ENCODE peak calls at places on chromosomes 1 and 21, in four cellular contexts. G is HL-60, L is WTC11, K is GM10248. B is an unnamed sample.

GRCh38 chr1:203888807-203889251 is 27.4 kb downstream of the SNRPE start:
- DNase-seq in G (no peak), L (no peak), K (no peak), B (no peak)

GRCh38 chr1:31152181-31152768 is 86.8 kb upstream of the PUM1 start:
- DNase-seq in G (no peak), L (no peak), K (no peak), B (no peak)

GRCh38 chr1:234078143-234078542 is 173.7 kb downstream of the SLC35F3 start:
- DNase-seq in G (no peak), L (no peak), K (no peak), B (no peak)

GRCh38 chr1:244053831-244054230 is 2.7 kb downstream of the ZBTB18 start:
- DNase-seq in G (no peak), L (no peak), K (no peak), B (no peak)

GRCh38 chr1:102836991-102837390 is 271.3 kb downstream of the COL11A1 start:
- DNase-seq in G (no peak), L (no peak), K (no peak), B (no peak)

GRCh38 chr1:46612937-46613660 is 3.5 kb downstream of the MOB3C start:
- DNase-seq in G (no peak), L (no peak), K (no peak), B (no peak)

GRCh38 chr1:202085682-202086373 is 36.9 kb upstream of the GPR37L1 start:
- DNase-seq in G (no peak), L (peak; percentile 39), K (no peak), B (no peak)

GRCh38 chr1:28437260-28437923 is 67.9 kb downstream of the PHACTR4 start:
- DNase-seq in G (peak; percentile 7), L (no peak), K (no peak), B (no peak)

GRCh38 chr1:222009105-222009730 is 267.3 kb upstream of the DUSP10 start:
- DNase-seq in G (peak; percentile 7), L (peak; percentile 16), K (peak; percentile 28), B (peak; percentile 38)

GRCh38 chr1:198359024-198359653 is 181.3 kb downstream of the ATP6V1G3 start:
- DNase-seq in G (no peak), L (no peak), K (no peak), B (no peak)

GRCh38 chr1:230279583-230279945 is 146.6 kb downstream of the PGBD5 start:
- DNase-seq in G (no peak), L (no peak), K (no peak), B (no peak)

GRCh38 chr1:30507391-30508174 is 215.8 kb downstream of the MATN1 start:
- DNase-seq in G (no peak), L (no peak), K (no peak), B (no peak)

GRCh38 chr1:24303600-24303999 is 15.6 kb upstream of the GRHL3 start:
- DNase-seq in G (no peak), L (no peak), K (no peak), B (no peak)

GRCh38 chr1:54335396-54336056 is 70.7 kb downstream of the SSBP3 start:
- DNase-seq in G (peak; percentile 66), L (no peak), K (no peak), B (no peak)

GRCh38 chr1:211612786-211613107 is 33.8 kb upstream of the SLC30A1 start:
- DNase-seq in G (no peak), L (no peak), K (no peak), B (no peak)

GRCh38 chr1:68600049-68600661 is 103.3 kb upstream of the DEPDC1 start:
- DNase-seq in G (no peak), L (peak; percentile 35), K (no peak), B (peak; percentile 1)

GRCh38 chr21:32794643-32795042 is 23.1 kb upstream of the PAXBP1 start:
- DNase-seq in G (no peak), L (no peak), K (no peak), B (no peak)

GRCh38 chr1:67464058-67464457 is 33.9 kb upstream of the SERBP1 start:
- DNase-seq in G (no peak), L (no peak), K (no peak), B (no peak)

GRCh38 chr1:157163273-157164127 is 25.3 kb upstream of the ETV3 start:
- DNase-seq in G (peak; percentile 57), L (peak; percentile 96), K (peak; percentile 80), B (peak; percentile 79)

GRCh38 chr1:218942421-218942820 is 231.3 kb upstream of the LYPLAL1 start:
- DNase-seq in G (no peak), L (no peak), K (no peak), B (no peak)

GRCh38 chr21:44823179-44823654 is 5.4 kb upstream of the SUMO3 start:
- DNase-seq in G (peak; percentile 16), L (no peak), K (no peak), B (no peak)

GRCh38 chr1:23906731-23907130 is 6.4 kb downstream of the CNR2 start:
- DNase-seq in G (peak; percentile 35), L (no peak), K (no peak), B (no peak)

GRCh38 chr1:111030590-111030989 is 66.9 kb upstream of the LRIF1 start:
- DNase-seq in G (peak; percentile 65), L (peak; percentile 54), K (peak; percentile 50), B (peak; percentile 51)

GRCh38 chr1:62356257-62356835 is 37.1 kb upstream of the KANK4 start:
- DNase-seq in G (peak; percentile 14), L (no peak), K (no peak), B (no peak)

GRCh38 chr21:14071902-14072734 is 138.6 kb downstream of the LIPI start:
- DNase-seq in G (no peak), L (no peak), K (peak; percentile 9), B (no peak)

GRCh38 chr1:20600156-20600555 is 11.3 kb downstream of the CDA start:
- DNase-seq in G (no peak), L (no peak), K (no peak), B (no peak)

GRCh38 chr1:106266786-106267185 is 789.7 kb upstream of the PRMT6 start:
- DNase-seq in G (no peak), L (no peak), K (no peak), B (no peak)

GRCh38 chr1:106268070-106268469 is 788.4 kb upstream of the PRMT6 start:
- DNase-seq in G (no peak), L (peak; percentile 10), K (no peak), B (no peak)
- TF ChIP-seq CTCF in G (no peak), L (no peak), K (no peak), B (no peak)

GRCh38 chr1:153957744-153958110 is 685 bp downstream of the CRTC2 start:
- DNase-seq in G (peak; percentile 42), L (no peak), K (peak; percentile 59), B (peak; percentile 63)

GRCh38 chr1:153959454-153959853 is 1.0 kb upstream of the CRTC2 start:
- DNase-seq in G (no peak), L (no peak), K (no peak), B (no peak)

GRCh38 chr1:153958961-153959260 is 499 bp upstream of the CRTC2 start:
- DNase-seq in G (no peak), L (no peak), K (no peak), B (no peak)

GRCh38 chr1:153956997-153957715 is 1.3 kb downstream of the CRTC2 start:
- DNase-seq in G (no peak), L (no peak), K (no peak), B (no peak)

DNA sequence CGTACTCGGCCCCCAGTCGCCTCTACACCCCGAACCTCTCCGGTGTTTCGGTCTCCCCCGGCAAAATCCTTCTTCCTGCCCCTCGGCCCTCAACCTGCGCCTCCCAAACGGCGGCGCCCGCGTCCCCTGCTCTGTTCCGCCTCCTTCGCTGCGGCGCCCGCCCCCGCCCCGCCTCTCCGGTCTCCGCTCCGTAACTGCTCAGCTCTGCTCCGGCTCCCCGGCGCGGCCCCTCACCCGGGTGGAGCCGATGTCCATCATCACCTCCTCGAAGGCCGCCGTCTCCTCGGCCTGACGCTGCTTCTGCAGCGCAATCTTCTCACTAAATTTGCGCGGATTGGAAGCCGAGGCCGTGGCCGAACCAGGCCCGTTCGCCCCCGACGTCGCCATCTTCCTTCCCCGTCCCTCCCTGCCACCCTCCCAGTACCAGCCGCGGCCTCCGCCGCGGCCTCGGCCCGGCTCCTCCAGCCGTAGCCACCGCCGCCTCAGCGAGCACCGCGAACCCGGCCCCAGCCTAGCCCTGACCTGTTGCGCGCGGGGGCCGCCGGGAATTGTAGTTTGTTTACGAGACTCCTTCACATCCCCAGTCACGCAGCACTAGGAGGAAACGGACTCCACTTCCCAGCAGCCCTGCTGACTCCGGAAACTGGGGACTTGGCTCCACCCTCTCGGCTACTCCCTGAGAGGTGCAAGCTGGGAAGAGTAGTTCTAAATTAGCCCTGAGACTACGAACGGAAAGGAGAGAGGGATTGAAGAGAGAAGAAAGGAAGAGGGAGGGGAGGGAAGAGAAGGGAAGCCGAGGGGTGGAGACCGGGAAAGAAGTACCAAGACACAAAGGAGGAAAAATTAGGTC is at the start of gene CRTC2:
- DNase-seq in G (peak; percentile 99), L (peak; percentile 99), K (peak; percentile 97), B (peak; percentile 98)
- TF ChIP-seq CTCF in G (no peak), L (no peak), K (no peak), B (peak; percentile 11)

DNA sequence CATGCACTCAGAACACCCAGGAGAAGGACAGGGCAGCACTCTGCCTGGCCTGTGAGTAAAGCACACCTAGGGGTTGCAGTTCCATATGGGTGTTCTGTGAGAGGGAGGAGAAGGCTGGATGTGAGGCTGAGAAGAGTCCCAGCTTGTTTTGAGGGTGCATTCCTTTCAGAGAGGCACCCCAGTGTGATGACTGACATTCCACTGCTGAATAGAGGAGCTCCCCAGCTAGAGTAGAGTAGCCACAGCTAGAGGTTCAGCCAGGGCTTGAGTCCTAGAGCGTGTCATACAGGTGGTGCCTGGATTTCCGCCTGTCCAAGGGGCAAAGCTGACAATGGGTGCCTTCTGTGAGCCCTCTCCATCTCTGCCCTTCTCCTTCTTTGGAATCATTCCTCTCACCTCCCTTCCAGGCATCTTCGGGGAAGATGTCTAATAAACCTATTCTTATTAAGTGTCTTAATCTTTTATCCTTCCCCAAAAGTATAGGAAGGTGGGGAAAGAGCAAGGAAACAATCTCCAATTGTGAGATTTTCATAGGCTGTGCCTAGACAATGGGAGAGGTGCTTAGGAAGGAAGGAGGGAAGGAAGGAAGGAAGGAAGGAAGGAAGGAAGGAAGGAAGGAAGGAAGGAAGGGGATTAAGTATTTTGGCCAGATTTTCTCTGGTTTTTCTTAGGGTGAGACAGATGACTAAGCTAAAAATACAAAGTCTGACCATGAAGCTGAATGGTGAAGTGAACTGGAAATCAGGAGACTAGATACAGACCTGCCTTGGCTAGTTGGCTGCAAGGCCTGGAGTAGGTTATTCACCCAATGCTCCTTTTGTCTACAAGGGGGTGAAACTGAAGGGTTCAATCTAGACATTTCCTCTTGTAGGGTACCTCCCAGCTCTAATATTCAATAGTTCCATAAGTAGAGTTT is 43.6 kb upstream of the SYT6 start:
- DNase-seq in G (no peak), L (no peak), K (no peak), B (no peak)
- TF ChIP-seq CTCF in G (no peak), L (no peak), K (no peak), B (no peak)

GRCh38 chr1:82094136-82094535 is 293.4 kb downstream of the ADGRL2 start:
- DNase-seq in G (no peak), L (no peak), K (no peak), B (no peak)

GRCh38 chr1:82086739-82087138 is 286.0 kb downstream of the ADGRL2 start:
- DNase-seq in G (no peak), L (no peak), K (no peak), B (no peak)

GRCh38 chr1:82091274-82091673 is 290.5 kb downstream of the ADGRL2 start:
- DNase-seq in G (no peak), L (no peak), K (no peak), B (no peak)

GRCh38 chr1:82091729-82092128 is 291.0 kb downstream of the ADGRL2 start:
- DNase-seq in G (no peak), L (no peak), K (no peak), B (no peak)

DNA sequence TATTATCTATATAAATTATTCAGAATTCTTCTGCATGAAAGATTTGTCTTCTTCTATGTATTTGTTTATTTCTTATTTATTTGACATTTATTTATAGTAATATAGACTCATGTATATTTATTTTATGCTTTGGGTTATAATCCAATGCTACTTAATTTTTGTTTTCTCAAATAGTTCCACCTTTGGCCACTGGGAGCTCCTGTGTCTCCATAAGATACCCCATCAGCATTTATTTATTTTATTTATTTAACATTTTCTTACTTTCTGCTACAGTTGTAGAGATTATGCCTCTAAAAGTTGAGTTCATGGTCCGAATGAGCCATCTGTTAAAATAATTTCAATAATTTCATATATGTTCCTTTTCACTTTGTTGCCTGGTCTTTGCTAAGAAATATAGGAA is 289.4 kb downstream of the ADGRL2 start:
- DNase-seq in G (no peak), L (no peak), K (no peak), B (no peak)
- TF ChIP-seq CTCF in G (no peak), L (no peak), K (no peak), B (no peak)

B was measured in GM13976.